ENCODE peak calls at places on chromosomes 16 and 17, in four cellular contexts. L is CD4-positive, alpha-beta memory T cell; X is GM23248; M is mammary epithelial cell. B is an unnamed sample.
A peak's percentile ranks its signal among the peaks of the same experiment; 100 is the strongest.

GRCh38 chr16:4832698-4833343 is 14.3 kb downstream of the GLYR1 start:
- DNase-seq in X (no peak), M (no peak), L (no peak), B (no peak)

GRCh38 chr16:22868859-22869258 is 54.9 kb downstream of the HS3ST2 start:
- DNase-seq in X (no peak), L (no peak), M (no peak), B (no peak)

GRCh38 chr16:8920676-8921625 is 38.8 kb downstream of the LITAFD start:
- DNase-seq in L (no peak), M (no peak), X (peak; percentile 68), B (no peak)

GRCh38 chr17:76421054-76421427 is 31.9 kb downstream of the UBE2O start:
- DNase-seq in M (no peak), X (peak; percentile 22), L (no peak), B (no peak)

GRCh38 chr17:80631142-80632045 is 86.8 kb downstream of the RPTOR start:
- DNase-seq in X (no peak), M (no peak), L (no peak), B (no peak)

GRCh38 chr16:14135704-14136103 is 64.6 kb downstream of the MRTFB start:
- DNase-seq in M (no peak), L (no peak), X (no peak), B (no peak)

GRCh38 chr17:39625198-39625769 is 1.5 kb upstream of the PPP1R1B start:
- DNase-seq in X (no peak), M (no peak), L (no peak), B (peak; percentile 49)

GRCh38 chr17:55624789-55625433 is 97.8 kb downstream of the TMEM100 start:
- DNase-seq in M (no peak), X (no peak), L (no peak), B (no peak)

GRCh38 chr17:38353084-38353604 is 1.5 kb downstream of the SOCS7 start:
- DNase-seq in L (no peak), X (no peak), M (no peak), B (no peak)

GRCh38 chr17:7684856-7685532 is 2.3 kb downstream of the TP53 start:
- DNase-seq in L (peak; percentile 33), M (no peak), X (no peak), B (no peak)

GRCh38 chr16:57723170-57723569 is 12.4 kb upstream of the KATNB1 start:
- DNase-seq in L (no peak), X (peak; percentile 22), M (no peak), B (peak; percentile 30)

GRCh38 chr17:57899391-57899790 is 49.5 kb upstream of the MRPS23 start:
- DNase-seq in X (peak; percentile 52), L (no peak), M (no peak), B (no peak)

GRCh38 chr16:87303431-87303930 is 13.7 kb downstream of the C16orf95 start:
- DNase-seq in L (no peak), M (no peak), X (no peak), B (no peak)

GRCh38 chr17:13509561-13509960 is 92.2 kb downstream of the HS3ST3A1 start:
- DNase-seq in L (no peak), X (no peak), M (no peak), B (no peak)

GRCh38 chr16:87207509-87207908 is 109.7 kb downstream of the C16orf95 start:
- DNase-seq in L (no peak), X (peak; percentile 92), M (no peak), B (peak; percentile 28)

GRCh38 chr17:20073056-20073979 is 64.2 kb downstream of the SPECC1 start:
- DNase-seq in M (no peak), X (no peak), L (peak; percentile 30), B (no peak)

DNA sequence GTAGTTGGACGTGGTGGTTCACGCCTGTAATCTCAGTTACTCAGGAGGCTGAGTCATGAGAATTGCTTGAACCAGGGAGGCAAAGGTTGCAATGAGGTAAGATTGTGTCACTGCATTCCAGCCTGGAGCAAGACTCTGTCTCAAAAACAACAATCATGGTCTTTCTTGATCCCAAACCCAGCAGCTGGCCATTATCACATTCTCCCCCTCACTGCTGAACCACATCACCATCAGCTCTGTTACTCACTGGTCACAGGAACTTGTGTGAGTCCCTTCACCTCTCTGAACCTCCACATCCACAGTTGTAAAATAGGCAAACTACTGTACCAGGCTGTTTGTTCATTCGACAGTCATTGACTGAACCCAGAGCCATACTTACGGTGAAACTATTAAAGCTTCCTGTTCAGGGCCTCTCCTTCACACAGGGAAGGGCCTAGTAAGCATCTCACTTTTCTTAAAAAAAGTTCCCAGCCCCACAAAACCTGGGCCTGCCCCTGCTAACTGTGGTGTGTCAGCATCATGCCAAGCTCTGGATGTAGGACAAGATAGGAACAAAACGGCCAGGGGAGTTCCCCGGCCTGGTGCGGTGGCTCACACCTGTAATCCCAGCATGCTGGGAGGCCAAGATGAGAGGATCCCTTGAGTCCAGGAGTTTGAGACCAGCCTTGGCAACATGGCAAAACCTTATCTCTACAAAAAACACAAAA is 104.7 kb downstream of the COPRS start:
- DNase-seq in M (peak; percentile 79), X (peak; percentile 79), L (no peak), B (peak; percentile 82)
- H3K4me3 ChIP-seq in M (no peak overlapping the region), X (no peak overlapping the region), L (no peak overlapping the region), B (no peak overlapping the region)

GRCh38 chr16:3321802-3322201 is 16.5 kb downstream of the ZNF75A start:
- DNase-seq in L (no peak), X (no peak), M (no peak), B (no peak)
- H3K9me3 ChIP-seq in L (peaks cover 18% of the 10 kb centered on the region), X (peaks cover 22% of the 10 kb centered on the region), M (peaks cover 35% of the 10 kb centered on the region), B (peaks cover 38% of the 10 kb centered on the region)

GRCh38 chr17:46169913-46170312 is 23.3 kb downstream of the KANSL1 start:
- DNase-seq in M (no peak), L (no peak), X (no peak), B (no peak)
- H3K36me3 ChIP-seq in M (peaks cover 18% of the 10 kb centered on the region), L (peaks cover 33% of the 10 kb centered on the region), X (peaks cover 33% of the 10 kb centered on the region), B (peaks cover 43% of the 10 kb centered on the region)

GRCh38 chr16:2159052-2159838 is 3.7 kb downstream of the TRAF7 start:
- DNase-seq in L (no peak), X (peak; percentile 82), M (no peak), B (no peak)
- H3K4me3 ChIP-seq in L (no peak overlapping the region), X (peak overlapping the region; percentile 33), M (no peak overlapping the region), B (no peak overlapping the region)

GRCh38 chr17:17950347-17950746 is 21.9 kb downstream of the TOM1L2 start:
- DNase-seq in M (no peak), X (no peak), L (no peak), B (no peak)
- H3K9me3 ChIP-seq in M (no peaks in the 10 kb centered on the region), X (no peaks in the 10 kb centered on the region), L (no peaks in the 10 kb centered on the region), B (no peaks in the 10 kb centered on the region)

GRCh38 chr17:78819402-78819801 is 21.2 kb downstream of the USP36 start:
- DNase-seq in X (no peak), L (no peak), M (no peak), B (no peak)
- H3K36me3 ChIP-seq in X (peaks cover 54% of the 10 kb centered on the region), L (peaks cover 59% of the 10 kb centered on the region), M (peaks cover 39% of the 10 kb centered on the region), B (peaks cover 93% of the 10 kb centered on the region)

GRCh38 chr16:66427036-66427446 is at the start of gene BEAN1:
- DNase-seq in X (peak; percentile 62), L (no peak), M (no peak), B (peak; percentile 35)

GRCh38 chr16:66427451-66427860 is 361 bp downstream of the BEAN1 start:
- DNase-seq in X (peak; percentile 9), M (no peak), L (no peak), B (no peak)

GRCh38 chr16:66427871-66428681 is 981 bp downstream of the BEAN1 start:
- DNase-seq in L (no peak), X (peak; percentile 47), M (no peak), B (no peak)

GRCh38 chr16:66425651-66426050 is 1.4 kb upstream of the BEAN1 start:
- DNase-seq in L (no peak), M (no peak), X (no peak), B (no peak)

DNA sequence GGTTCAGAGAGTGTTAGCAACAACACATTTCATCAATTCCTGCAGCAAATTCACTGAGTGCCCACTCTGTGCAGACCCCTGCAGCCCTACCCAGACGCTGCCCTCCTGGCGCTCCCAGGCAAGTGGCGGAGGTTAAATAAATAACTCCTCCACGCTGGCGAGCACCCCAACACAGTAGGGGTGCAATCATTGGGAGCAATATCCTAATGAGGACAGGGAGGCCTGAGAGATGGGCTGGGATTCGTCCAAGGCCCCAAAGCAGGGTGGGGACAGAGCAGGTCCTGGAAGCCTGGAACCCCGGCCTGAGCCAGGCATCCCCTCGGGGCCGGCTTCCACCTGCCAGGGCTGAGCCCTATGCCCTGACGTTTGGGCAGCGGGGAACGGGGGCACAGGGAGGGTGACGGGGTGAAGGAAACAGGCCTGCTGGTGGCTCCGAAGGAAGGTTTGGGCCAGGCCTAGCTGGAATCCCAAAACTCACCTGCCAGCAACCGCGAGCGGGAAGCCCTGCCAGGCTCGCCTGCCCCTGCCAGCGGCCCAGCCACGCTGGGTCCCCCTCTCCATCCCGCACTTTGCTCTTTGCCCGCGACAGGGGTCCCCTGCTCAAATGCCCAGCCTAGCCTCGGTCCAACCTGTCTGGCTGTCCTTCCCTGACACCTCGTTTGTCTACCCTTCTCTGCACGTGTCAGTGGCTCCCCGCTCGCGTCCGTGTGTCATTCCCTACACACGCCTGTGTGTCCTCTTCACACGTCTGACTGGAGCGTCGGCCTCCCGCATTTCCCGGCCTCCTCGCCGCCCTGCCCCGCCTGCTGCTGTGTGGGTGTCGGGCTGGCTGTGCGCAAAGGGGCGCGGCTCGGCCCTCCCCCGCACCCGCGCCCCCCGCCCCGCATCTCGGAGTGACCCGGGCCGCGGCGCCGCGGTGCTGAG is 721 bp upstream of the BEAN1 start:
- DNase-seq in M (no peak), X (peak; percentile 66), L (no peak), B (peak; percentile 23)
- H3K4me3 ChIP-seq in M (peak overlapping the region; percentile 46), X (peak overlapping the region; percentile 62), L (no peak overlapping the region), B (peak overlapping the region; percentile 28)

DNA sequence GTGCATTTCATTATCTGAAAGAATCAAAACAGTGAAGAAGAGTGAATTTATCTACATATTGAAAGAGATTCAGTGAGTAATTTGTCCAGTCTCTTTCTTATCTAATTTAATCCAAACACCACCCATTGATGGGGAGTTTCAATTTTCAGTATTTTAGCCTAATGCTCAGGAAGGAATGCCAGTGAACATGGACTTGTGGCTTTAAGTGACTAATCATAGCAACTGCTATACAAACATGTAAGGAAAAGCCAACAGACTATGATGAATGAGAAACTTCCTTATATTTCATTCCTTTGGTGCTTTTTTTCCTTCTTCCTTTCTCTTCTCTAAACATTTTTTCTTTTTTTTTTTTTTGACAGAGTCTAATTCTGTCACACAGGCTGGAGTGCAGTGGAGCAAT is 885.8 kb downstream of the KCNJ2 start:
- DNase-seq in X (peak; percentile 13), M (peak; percentile 44), L (no peak), B (no peak)
- H3K9me3 ChIP-seq in X (no peaks in the 10 kb centered on the region), M (peaks cover under 1% of the 10 kb centered on the region), L (no peaks in the 10 kb centered on the region), B (peaks cover 7% of the 10 kb centered on the region)